ENCODE peak calls at places on chromosomes 1 and 21, in four cellular contexts. P is K562, Q is HepG2, E is A549. J is an unnamed sample.

GRCh38 chr1:19655718-19656080 is 9.0 kb upstream of the HTR6 start:
- DNase-seq in E (no peak), P (no peak), Q (no peak), J (no peak)

GRCh38 chr21:44551290-44552015 is at the start of gene KRTAP10-2:
- DNase-seq in P (no peak), E (no peak), Q (no peak), J (peak)

GRCh38 chr1:66300986-66301451 is 232.9 kb upstream of the SGIP1 start:
- DNase-seq in E (no peak), P (no peak), Q (no peak), J (no peak)

GRCh38 chr1:192579319-192579738 is 3.8 kb downstream of the RGS1 start:
- DNase-seq in Q (no peak), P (no peak), E (no peak), J (no peak)

GRCh38 chr1:230875370-230875769 is 7.0 kb upstream of the C1orf198 start:
- DNase-seq in Q (no peak), P (peak), E (no peak), J (no peak)

GRCh38 chr1:62924983-62925790 is 141.3 kb downstream of the ATG4C start:
- DNase-seq in Q (no peak), E (no peak), P (no peak), J (no peak)

GRCh38 chr1:164983023-164983650 is 373.4 kb downstream of the LMX1A start:
- DNase-seq in E (no peak), P (no peak), Q (no peak), J (peak)

GRCh38 chr1:192555399-192555798 is 20.2 kb upstream of the RGS1 start:
- DNase-seq in E (no peak), Q (no peak), P (no peak), J (no peak)

GRCh38 chr1:1088801-1089680 is 14.9 kb upstream of the RNF223 start:
- DNase-seq in P (no peak), E (no peak), Q (no peak), J (no peak)

GRCh38 chr1:161784963-161785362 is 18.8 kb downstream of the ATF6 start:
- DNase-seq in P (no peak), E (no peak), Q (no peak), J (no peak)

GRCh38 chr1:18091660-18092446 is 15.7 kb upstream of the IGSF21 start:
- DNase-seq in E (no peak), P (no peak), Q (no peak), J (no peak)

GRCh38 chr1:145859491-145860159 is 744 bp upstream of the PIAS3 start:
- DNase-seq in Q (peak), E (peak), P (peak), J (peak)

GRCh38 chr1:162982364-162982763 is 86.8 kb upstream of the RGS4 start:
- DNase-seq in E (no peak), Q (no peak), P (no peak), J (no peak)

GRCh38 chr1:17167041-17167782 is 37.7 kb upstream of the PADI1 start:
- DNase-seq in E (peak), Q (no peak), P (no peak), J (no peak)

GRCh38 chr1:225691861-225692516 is 39.1 kb upstream of the ENAH start:
- DNase-seq in E (no peak), Q (no peak), P (no peak), J (no peak)

GRCh38 chr1:245822997-245823396 is 668.2 kb downstream of the KIF26B start:
- DNase-seq in P (no peak), E (peak), Q (peak), J (no peak)

GRCh38 chr1:39160703-39161102 is 43.8 kb upstream of the MACF1 start:
- DNase-seq in E (no peak), P (no peak), Q (no peak), J (no peak)

GRCh38 chr1:112722601-112723510 is 7.7 kb upstream of the PPM1J start:
- DNase-seq in E (no peak), P (no peak), Q (no peak), J (peak)

GRCh38 chr1:208520700-208521099 is 276.5 kb upstream of the PLXNA2 start:
- DNase-seq in P (no peak), E (no peak), Q (no peak), J (no peak)

GRCh38 chr1:115302390-115302961 is 35.6 kb downstream of the NGF start:
- DNase-seq in Q (no peak), P (no peak), E (no peak), J (no peak)

GRCh38 chr1:56578664-56578962 is 750 bp downstream of the PLPP3 start:
- DNase-seq in E (no peak), P (no peak), Q (no peak), J (no peak)

GRCh38 chr1:56583957-56584468 is 4.7 kb upstream of the PLPP3 start:
- DNase-seq in P (no peak), E (no peak), Q (no peak), J (no peak)

GRCh38 chr1:56577859-56578663 is 1.3 kb downstream of the PLPP3 start:
- DNase-seq in Q (peak), P (no peak), E (peak), J (peak)

GRCh38 chr1:56578963-56579875 is at the start of gene PLPP3:
- DNase-seq in E (peak), Q (peak), P (no peak), J (peak)

DNA sequence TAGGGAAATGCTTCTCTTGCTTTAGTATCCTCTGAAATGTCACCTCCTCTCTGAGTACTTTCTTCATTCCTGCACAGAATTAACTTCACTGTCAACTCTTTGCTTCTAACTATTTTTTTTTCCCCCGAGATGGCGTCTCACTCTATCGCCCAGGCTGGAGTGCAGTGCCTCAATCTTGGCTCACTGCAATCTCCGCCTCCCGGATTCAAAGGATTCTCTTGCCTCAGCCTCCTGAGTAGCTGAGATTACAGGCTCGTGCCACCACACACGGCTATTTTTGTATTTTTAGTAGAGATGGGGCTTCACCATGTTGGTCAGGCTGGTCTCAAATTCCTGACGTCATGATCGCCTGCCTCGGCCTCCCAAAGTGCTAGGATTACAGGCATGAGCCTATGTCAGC is 1.4 kb upstream of the PLPP3 start:
- DNase-seq in E (no peak), Q (no peak), P (no peak), J (no peak)
- TF ChIP-seq HMGXB4 in E (no peak), Q (no peak), P (no peak), J (no peak)

DNA sequence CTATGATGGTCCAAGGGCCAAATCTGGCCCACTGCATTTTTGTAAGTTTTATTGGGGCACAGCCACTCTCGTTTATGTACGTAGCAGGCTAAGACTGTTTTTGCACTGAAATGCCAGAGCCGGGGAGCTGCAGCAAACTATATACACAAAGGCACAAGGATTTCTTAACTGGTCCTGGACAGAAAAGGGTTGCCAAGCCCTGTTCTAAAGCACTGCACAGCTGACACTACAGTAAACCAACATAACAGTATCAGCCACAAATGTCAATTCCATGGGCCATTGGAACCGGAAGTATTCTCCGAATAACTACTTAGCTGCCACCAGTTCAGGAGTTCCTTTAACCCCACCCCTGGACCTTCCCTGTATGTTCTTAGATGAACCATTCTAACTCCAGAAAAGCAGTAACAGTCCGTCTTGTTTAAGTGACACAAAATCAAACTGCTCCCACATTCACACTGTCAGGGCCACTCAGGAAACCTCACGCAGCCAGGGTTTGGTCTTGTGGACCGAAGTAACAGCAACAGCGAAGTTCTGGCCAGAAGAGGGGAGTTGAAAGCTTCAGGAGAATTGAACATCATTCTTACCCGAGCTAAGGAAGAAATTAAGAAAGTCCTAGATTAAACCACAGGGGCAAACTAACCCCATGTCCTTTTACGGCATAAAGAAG is 49.1 kb downstream of the COQ8A start:
- DNase-seq in Q (no peak), P (no peak), E (no peak), J (no peak)
- TF ChIP-seq HMGXB4 in Q (no peak), P (no peak), E (no peak), J (no peak)

DNA sequence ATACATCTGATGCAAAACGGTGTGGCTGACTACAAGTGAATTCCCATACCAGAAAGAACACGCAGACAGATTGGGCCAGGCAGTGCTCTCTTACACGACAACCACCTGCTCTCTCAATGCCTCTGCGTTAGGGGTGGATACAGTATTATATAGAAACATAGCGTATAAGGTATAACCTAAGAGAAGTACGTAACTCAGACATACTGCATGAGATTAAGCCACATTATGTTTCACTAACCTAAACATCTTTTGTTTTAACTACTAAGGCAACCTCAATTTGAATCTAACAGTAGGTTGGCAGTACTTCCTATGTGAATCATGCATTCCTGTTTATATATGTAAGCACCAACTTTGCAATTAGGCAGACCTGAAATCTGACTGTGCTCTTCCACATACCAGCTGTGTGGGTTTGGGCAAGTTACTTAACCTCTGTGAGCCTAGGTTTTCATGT is 58.1 kb upstream of the COA6 start:
- DNase-seq in E (no peak), Q (peak), P (no peak), J (no peak)
- TF ChIP-seq HMGXB4 in E (no peak), Q (no peak), P (no peak), J (no peak)

GRCh38 chr1:229258031-229258850 is 12.7 kb upstream of the RAB4A start:
- DNase-seq in P (peak), E (peak), Q (peak), J (peak)
- TF ChIP-seq HMGXB4 in P (no peak), E (no peak), Q (no peak), J (no peak)

GRCh38 chr1:160285506-160285905 is 573 bp upstream of the PEX19 start:
- DNase-seq in E (no peak), P (no peak), Q (no peak), J (no peak)

GRCh38 chr1:160284782-160285344 is at the start of gene PEX19:
- DNase-seq in P (peak), E (peak), Q (peak), J (peak)

GRCh38 chr1:160282807-160283206 is 2.1 kb downstream of the PEX19 start:
- DNase-seq in Q (no peak), E (no peak), P (no peak), J (peak)

GRCh38 chr1:160284220-160284781 is 632 bp downstream of the PEX19 start:
- DNase-seq in E (no peak), Q (peak), P (peak), J (no peak)
- TF ChIP-seq HMGXB4 in E (no peak), Q (no peak), P (no peak), J (no peak)

DNA sequence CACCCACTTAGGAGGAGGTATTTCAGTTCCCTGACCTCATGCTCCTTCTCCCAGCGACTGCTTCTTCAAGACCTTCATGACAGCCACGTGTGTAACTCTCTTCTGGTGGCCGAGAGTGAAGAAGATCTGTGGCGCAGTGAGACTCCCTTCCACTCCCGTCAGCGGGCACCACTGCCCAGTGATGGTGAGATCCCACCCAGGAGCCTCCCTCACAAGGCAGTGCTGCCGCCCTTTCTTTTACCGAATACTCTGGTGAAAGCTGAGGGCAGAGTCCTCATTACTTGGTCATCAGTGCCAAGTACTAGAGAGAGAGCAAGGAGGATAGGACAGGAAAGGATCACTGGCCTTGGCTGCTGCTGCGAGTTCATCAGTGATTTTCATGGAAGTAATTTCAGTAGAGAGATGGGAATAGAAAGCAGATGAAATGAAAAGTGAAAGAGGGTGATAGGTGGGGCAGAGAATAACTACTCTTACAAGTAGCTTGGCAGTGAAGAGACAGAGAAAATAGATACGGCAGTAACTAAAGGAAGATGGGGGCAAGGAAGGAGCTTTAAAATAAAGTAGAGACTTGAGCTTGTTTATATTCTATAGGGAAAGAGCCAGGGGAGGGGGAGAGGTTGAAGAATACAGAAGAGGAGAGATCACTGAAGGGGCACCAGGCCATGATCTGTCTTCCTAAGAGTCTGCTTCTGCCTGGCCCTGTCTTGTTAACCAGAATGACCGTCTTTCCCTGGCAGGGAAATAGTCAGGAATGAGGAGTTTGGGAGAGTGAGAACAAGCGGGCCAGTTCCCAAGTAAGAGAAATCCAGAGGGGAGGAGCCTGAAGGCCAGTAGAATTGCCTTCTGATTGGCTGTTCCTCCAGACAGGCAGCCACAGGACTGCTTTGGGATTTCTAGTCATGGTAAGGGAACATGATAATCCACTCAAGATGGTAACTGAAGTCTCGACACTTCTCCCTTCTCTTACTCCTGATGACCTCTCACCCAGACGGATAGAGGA is 18.3 kb downstream of the HYI start:
- DNase-seq in E (no peak), P (no peak), Q (no peak), J (peak)
- TF ChIP-seq HMGXB4 in E (no peak), P (no peak), Q (no peak), J (no peak)

GRCh38 chr1:177927021-177927596 is 42.7 kb downstream of the SEC16B start:
- DNase-seq in P (no peak), E (no peak), Q (no peak), J (no peak)
- TF ChIP-seq HMGXB4 in P (no peak), E (no peak), Q (no peak), J (no peak)

GRCh38 chr1:201739492-201740085 is 89.4 kb upstream of the IPO9 start:
- DNase-seq in E (no peak), P (no peak), Q (no peak), J (peak)
- TF ChIP-seq HMGXB4 in E (no peak), P (no peak), Q (no peak), J (peak)

GRCh38 chr1:80212958-80213357 is 1206.4 kb upstream of the ADGRL4 start:
- DNase-seq in E (no peak), Q (no peak), P (no peak), J (no peak)

GRCh38 chr1:80218112-80218511 is 1211.6 kb upstream of the ADGRL4 start:
- DNase-seq in P (no peak), E (peak), Q (peak), J (no peak)

GRCh38 chr1:80221319-80221718 is 1214.8 kb upstream of the ADGRL4 start:
- DNase-seq in Q (no peak), E (no peak), P (no peak), J (no peak)

GRCh38 chr1:80214888-80215540 is 1208.5 kb upstream of the ADGRL4 start:
- DNase-seq in Q (no peak), E (no peak), P (no peak), J (no peak)

DNA sequence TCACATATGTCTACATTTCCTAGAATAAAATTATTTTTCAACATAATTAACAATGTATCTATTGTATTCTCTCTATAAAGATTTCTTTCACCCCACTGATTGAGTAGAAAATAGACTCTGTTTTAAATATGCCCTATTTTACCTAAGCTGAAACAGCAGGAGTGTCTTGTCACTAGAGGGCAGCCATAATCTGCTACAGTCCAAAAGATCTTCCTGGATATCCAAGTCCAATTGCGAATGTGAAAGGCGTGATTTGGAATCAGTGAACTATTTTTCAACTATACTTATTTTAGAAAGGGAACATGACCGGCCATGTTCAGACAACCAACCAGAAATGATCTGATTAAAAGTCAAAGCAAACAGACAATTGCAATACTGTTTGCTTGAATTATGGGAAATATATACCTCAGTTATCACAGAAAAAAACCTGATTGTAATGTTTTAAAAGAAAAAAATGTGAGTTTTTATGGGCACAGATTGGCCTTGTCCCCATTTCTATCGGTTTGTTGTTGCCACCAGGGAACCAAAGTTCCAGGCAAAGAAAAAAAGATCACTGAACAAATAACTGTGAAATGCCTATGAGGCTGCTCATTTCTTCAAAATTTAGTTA is 1211.0 kb upstream of the ADGRL4 start:
- DNase-seq in Q (peak), P (no peak), E (peak), J (no peak)
- TF ChIP-seq HMGXB4 in Q (no peak), P (no peak), E (no peak), J (no peak)

GRCh38 chr1:170049191-170049800 is 25.2 kb downstream of the KIFAP3 start:
- DNase-seq in Q (no peak), P (no peak), E (no peak), J (no peak)
- TF ChIP-seq HMGXB4 in Q (no peak), P (no peak), E (no peak), J (no peak)

J was measured in WTC11.